ENCODE peak calls at places on chromosomes 12 and 14, in ten cellular contexts. W is dorsolateral prefrontal cortex; G is tibial artery; R is COR-L47; E is naive thymus-derived CD8-positive, alpha-beta T cell; A is stromal cell of bone marrow; C is NCI-H748 treated with DMSO at 0.1 percent for 48 hours; I is mammary epithelial cell; X is effector memory CD4-positive, alpha-beta T cell; F is HT1080. J is an unnamed sample.

GRCh38 chr12:54882074-54882473 is 27.8 kb downstream of the MUCL1 start:
- DNase-seq in W (no peak), G (no peak), R (no peak), E (no peak), A (no peak), C (no peak), I (no peak), X (no peak), F (no peak), J (no peak)

GRCh38 chr12:115407723-115408122 is 723.7 kb upstream of the TBX3 start:
- DNase-seq in W (no peak), G (no peak), R (no peak), E (no peak), A (no peak), C (no peak), I (peak; percentile 52), X (no peak), F (no peak), J (no peak)

GRCh38 chr12:75705749-75706719 is 194.6 kb upstream of the KRR1 start:
- DNase-seq in W (no peak), G (peak; percentile 37), R (no peak), E (no peak), A (peak; percentile 99), C (no peak), I (no peak), X (no peak), F (peak; percentile 98), J (no peak)

GRCh38 chr14:106218189-106218588 is 691.8 kb downstream of the TMEM121 start:
- DNase-seq in W (no peak), G (no peak), R (no peak), E (no peak), A (no peak), C (no peak), I (no peak), X (no peak), F (no peak), J (no peak)

GRCh38 chr12:41962171-41962572 is 182.5 kb downstream of the GXYLT1 start:
- DNase-seq in W (peak; percentile 48), G (peak; percentile 41), R (peak; percentile 87), E (no peak), A (no peak), C (no peak), I (no peak), X (no peak), F (no peak), J (no peak)

GRCh38 chr14:65286443-65286842 is 126.1 kb upstream of the FUT8 start:
- DNase-seq in W (no peak), G (no peak), R (peak; percentile 2), E (peak; percentile 30), A (no peak), C (no peak), I (no peak), X (no peak), F (peak; percentile 35), J (no peak)

GRCh38 chr12:113348849-113349536 is 9.4 kb upstream of the PLBD2 start:
- DNase-seq in W (no peak), G (no peak), R (no peak), E (no peak), A (no peak), C (no peak), I (no peak), X (no peak), F (no peak), J (no peak)

GRCh38 chr14:22221508-22221907 is 367.5 kb downstream of the DAD1 start:
- DNase-seq in W (no peak), G (no peak), R (no peak), E (peak; percentile 17), A (peak; percentile 6), C (no peak), I (peak; percentile 13), X (no peak), F (peak; percentile 11), J (no peak)

GRCh38 chr14:100321473-100322137 is 1.5 kb upstream of the SLC25A47 start:
- DNase-seq in W (no peak), G (no peak), R (no peak), E (no peak), A (no peak), C (no peak), I (no peak), X (no peak), F (no peak), J (no peak)

GRCh38 chr12:34625116-34625515 is 602.8 kb downstream of the ALG10 start:
- DNase-seq in W (no peak), G (no peak), R (peak; percentile 2), E (no peak), A (no peak), C (peak; percentile 54), I (peak; percentile 1), X (no peak), F (peak; percentile 8), J (no peak)

GRCh38 chr12:98532687-98533304 is 17.4 kb downstream of the TMPO start:
- DNase-seq in W (no peak), G (no peak), R (peak; percentile 46), E (peak; percentile 41), A (no peak), C (peak; percentile 35), I (peak; percentile 55), X (no peak), F (peak; percentile 66), J (no peak)

GRCh38 chr12:104704224-104704623 is 247.5 kb downstream of the CHST11 start:
- DNase-seq in W (no peak), G (no peak), R (no peak), E (no peak), A (no peak), C (no peak), I (no peak), X (no peak), F (no peak), J (no peak)

GRCh38 chr14:50798048-50798421 is 32.9 kb downstream of the NIN start:
- DNase-seq in W (no peak), G (no peak), R (no peak), E (no peak), A (no peak), C (no peak), I (no peak), X (no peak), F (no peak), J (no peak)

GRCh38 chr14:102080183-102081080 is 6.4 kb downstream of the HSP90AA1 start:
- DNase-seq in W (no peak), G (no peak), R (no peak), E (no peak), A (no peak), C (no peak), I (no peak), X (no peak), F (no peak), J (no peak)

GRCh38 chr12:76259660-76260389 is 88.4 kb downstream of the BBS10 start:
- DNase-seq in W (no peak), G (no peak), R (no peak), E (no peak), A (peak; percentile 63), C (no peak), I (peak; percentile 83), X (no peak), F (peak; percentile 88), J (no peak)

GRCh38 chr12:1553546-1553945 is 40.8 kb downstream of the FBXL14 start:
- DNase-seq in W (no peak), G (no peak), R (no peak), E (no peak), A (no peak), C (no peak), I (no peak), X (no peak), F (no peak), J (no peak)

GRCh38 chr14:68814376-68815287 is 21.8 kb upstream of the ZFP36L1 start:
- DNase-seq in W (no peak), G (peak; percentile 50), R (no peak), E (peak; percentile 67), A (no peak), C (no peak), I (peak; percentile 11), X (peak; percentile 52), F (peak; percentile 78), J (peak; percentile 44)

GRCh38 chr12:119693006-119693405 is 25.1 kb downstream of the PRKAB1 start:
- DNase-seq in W (no peak), G (peak; percentile 47), R (peak; percentile 41), E (no peak), A (peak; percentile 94), C (no peak), I (peak; percentile 17), X (no peak), F (peak; percentile 70), J (no peak)

GRCh38 chr12:50050410-50051280 is 6.8 kb upstream of the ASIC1 start:
- DNase-seq in W (no peak), G (peak; percentile 83), R (no peak), E (no peak), A (no peak), C (no peak), I (no peak), X (no peak), F (no peak), J (no peak)

GRCh38 chr12:14930299-14930698 is 8.0 kb downstream of the ERP27 start:
- DNase-seq in W (no peak), G (no peak), R (no peak), E (no peak), A (no peak), C (no peak), I (no peak), X (no peak), F (no peak), J (no peak)

GRCh38 chr12:91335724-91336123 is 153.1 kb upstream of the DCN start:
- DNase-seq in W (no peak), G (no peak), R (no peak), E (no peak), A (no peak), C (no peak), I (no peak), X (no peak), F (no peak), J (no peak)

GRCh38 chr12:1744932-1745331 is 54.1 kb downstream of the ADIPOR2 start:
- DNase-seq in W (no peak), G (no peak), R (no peak), E (no peak), A (no peak), C (no peak), I (no peak), X (no peak), F (peak; percentile 5), J (no peak)

GRCh38 chr12:76143343-76144252 is 59.1 kb upstream of the NAP1L1 start:
- DNase-seq in W (no peak), G (no peak), R (no peak), E (peak; percentile 25), A (no peak), C (no peak), I (no peak), X (peak; percentile 3), F (no peak), J (no peak)

GRCh38 chr12:95836185-95836609 is 22.6 kb upstream of the SNRPF start:
- DNase-seq in W (no peak), G (no peak), R (peak; percentile 27), E (no peak), A (peak; percentile 59), C (peak; percentile 21), I (peak; percentile 80), X (no peak), F (peak; percentile 49), J (no peak)

GRCh38 chr14:23186913-23187654 is 3.6 kb upstream of the SLC7A8 start:
- DNase-seq in W (no peak), G (peak; percentile 49), R (peak; percentile 24), E (peak; percentile 54), A (no peak), C (peak; percentile 5), I (peak; percentile 44), X (no peak), F (peak; percentile 50), J (no peak)

GRCh38 chr12:26748741-26749431 is 84.1 kb downstream of the ITPR2 start:
- DNase-seq in W (no peak), G (no peak), R (no peak), E (no peak), A (peak; percentile 11), C (no peak), I (peak; percentile 65), X (no peak), F (peak; percentile 26), J (no peak)

GRCh38 chr12:96444403-96444802 is 44.2 kb upstream of the CDK17 start:
- DNase-seq in W (no peak), G (no peak), R (no peak), E (no peak), A (no peak), C (no peak), I (no peak), X (no peak), F (no peak), J (no peak)

GRCh38 chr12:96210376-96211055 is 16.3 kb downstream of the ELK3 start:
- DNase-seq in W (no peak), G (no peak), R (no peak), E (peak; percentile 55), A (no peak), C (no peak), I (no peak), X (no peak), F (no peak), J (no peak)